ENCODE peak calls at places on chromosomes 5 and 9, in nine cellular contexts. One of them, this sample, is unnamed.

GRCh38 chr9:82553654-82554366 is 509.1 kb downstream of the RASEF start:
- DNase-seq in cardiac fibroblast: no peak
- DNase-seq in CD8-positive, alpha-beta memory T cell: no peak
- DNase-seq in midbrain: no peak
- DNase-seq in non-pigmented ciliary epithelial cell: no peak
- DNase-seq in left lung: no peak
- DNase-seq in HCEC 1CT: no peak
- DNase-seq in endothelial cell: no peak
- DNase-seq in putamen: no peak
- DNase-seq in this sample: no peak

GRCh38 chr5:109939109-109939682 is 249.5 kb downstream of the MAN2A1 start:
- DNase-seq in cardiac fibroblast: peak
- DNase-seq in CD8-positive, alpha-beta memory T cell: no peak
- DNase-seq in midbrain: no peak
- DNase-seq in non-pigmented ciliary epithelial cell: peak
- DNase-seq in left lung: no peak
- DNase-seq in HCEC 1CT: peak
- DNase-seq in endothelial cell: no peak
- DNase-seq in putamen: no peak
- DNase-seq in this sample: no peak

GRCh38 chr5:177553671-177554429 is 513 bp downstream of the FAM193B start:
- DNase-seq in cardiac fibroblast: peak
- DNase-seq in CD8-positive, alpha-beta memory T cell: no peak
- DNase-seq in midbrain: no peak
- DNase-seq in non-pigmented ciliary epithelial cell: no peak
- DNase-seq in left lung: peak
- DNase-seq in HCEC 1CT: peak
- DNase-seq in endothelial cell: peak
- DNase-seq in putamen: no peak
- DNase-seq in this sample: peak

GRCh38 chr5:77168884-77169254 is 41.6 kb upstream of the PDE8B start:
- DNase-seq in cardiac fibroblast: peak
- DNase-seq in CD8-positive, alpha-beta memory T cell: no peak
- DNase-seq in midbrain: no peak
- DNase-seq in non-pigmented ciliary epithelial cell: no peak
- DNase-seq in left lung: no peak
- DNase-seq in HCEC 1CT: no peak
- DNase-seq in endothelial cell: no peak
- DNase-seq in putamen: no peak
- DNase-seq in this sample: peak

GRCh38 chr5:28403846-28404245 is 1365.5 kb upstream of the CDH9 start:
- DNase-seq in cardiac fibroblast: no peak
- DNase-seq in CD8-positive, alpha-beta memory T cell: no peak
- DNase-seq in midbrain: no peak
- DNase-seq in non-pigmented ciliary epithelial cell: peak
- DNase-seq in left lung: no peak
- DNase-seq in HCEC 1CT: no peak
- DNase-seq in endothelial cell: no peak
- DNase-seq in putamen: no peak
- DNase-seq in this sample: no peak

GRCh38 chr5:56251918-56252553 is 18.9 kb upstream of the ANKRD55 start:
- DNase-seq in cardiac fibroblast: peak
- DNase-seq in CD8-positive, alpha-beta memory T cell: no peak
- DNase-seq in midbrain: no peak
- DNase-seq in non-pigmented ciliary epithelial cell: no peak
- DNase-seq in left lung: no peak
- DNase-seq in HCEC 1CT: no peak
- DNase-seq in endothelial cell: no peak
- DNase-seq in putamen: no peak
- DNase-seq in this sample: no peak

GRCh38 chr5:133892306-133892705 is 76.1 kb downstream of the C5orf15 start:
- DNase-seq in cardiac fibroblast: no peak
- DNase-seq in CD8-positive, alpha-beta memory T cell: no peak
- DNase-seq in midbrain: no peak
- DNase-seq in non-pigmented ciliary epithelial cell: no peak
- DNase-seq in left lung: no peak
- DNase-seq in HCEC 1CT: no peak
- DNase-seq in endothelial cell: no peak
- DNase-seq in putamen: no peak
- DNase-seq in this sample: no peak

GRCh38 chr5:155529366-155529765 is 515.8 kb downstream of the KIF4B start:
- DNase-seq in cardiac fibroblast: no peak
- DNase-seq in CD8-positive, alpha-beta memory T cell: no peak
- DNase-seq in midbrain: no peak
- DNase-seq in non-pigmented ciliary epithelial cell: no peak
- DNase-seq in left lung: no peak
- DNase-seq in HCEC 1CT: no peak
- DNase-seq in endothelial cell: no peak
- DNase-seq in putamen: no peak
- DNase-seq in this sample: no peak

GRCh38 chr9:93089481-93089991 is 6.5 kb upstream of the CARD19 start:
- DNase-seq in cardiac fibroblast: no peak
- DNase-seq in CD8-positive, alpha-beta memory T cell: no peak
- DNase-seq in midbrain: no peak
- DNase-seq in non-pigmented ciliary epithelial cell: no peak
- DNase-seq in left lung: no peak
- DNase-seq in HCEC 1CT: no peak
- DNase-seq in endothelial cell: no peak
- DNase-seq in putamen: no peak
- DNase-seq in this sample: no peak

GRCh38 chr5:7464182-7464581 is 68.2 kb downstream of the ADCY2 start:
- DNase-seq in cardiac fibroblast: no peak
- DNase-seq in CD8-positive, alpha-beta memory T cell: no peak
- DNase-seq in midbrain: no peak
- DNase-seq in non-pigmented ciliary epithelial cell: no peak
- DNase-seq in left lung: no peak
- DNase-seq in HCEC 1CT: no peak
- DNase-seq in endothelial cell: peak
- DNase-seq in putamen: no peak
- DNase-seq in this sample: no peak

GRCh38 chr5:61604076-61604475 is 272.0 kb downstream of the ZSWIM6 start:
- DNase-seq in cardiac fibroblast: no peak
- DNase-seq in CD8-positive, alpha-beta memory T cell: no peak
- DNase-seq in midbrain: no peak
- DNase-seq in non-pigmented ciliary epithelial cell: no peak
- DNase-seq in left lung: no peak
- DNase-seq in HCEC 1CT: no peak
- DNase-seq in endothelial cell: no peak
- DNase-seq in putamen: no peak
- DNase-seq in this sample: no peak

GRCh38 chr9:74245871-74246552 is 251.1 kb upstream of the RORB start:
- DNase-seq in cardiac fibroblast: no peak
- DNase-seq in CD8-positive, alpha-beta memory T cell: peak
- DNase-seq in midbrain: no peak
- DNase-seq in non-pigmented ciliary epithelial cell: no peak
- DNase-seq in left lung: no peak
- DNase-seq in HCEC 1CT: no peak
- DNase-seq in endothelial cell: no peak
- DNase-seq in putamen: no peak
- DNase-seq in this sample: no peak

GRCh38 chr9:108550111-108550510 is 305.7 kb downstream of the ACTL7B start:
- DNase-seq in cardiac fibroblast: peak
- DNase-seq in CD8-positive, alpha-beta memory T cell: no peak
- DNase-seq in midbrain: no peak
- DNase-seq in non-pigmented ciliary epithelial cell: no peak
- DNase-seq in left lung: no peak
- DNase-seq in HCEC 1CT: no peak
- DNase-seq in endothelial cell: no peak
- DNase-seq in putamen: no peak
- DNase-seq in this sample: no peak

GRCh38 chr5:93328833-93329232 is 252.2 kb downstream of the NR2F1-AS1 start:
- DNase-seq in cardiac fibroblast: no peak
- DNase-seq in CD8-positive, alpha-beta memory T cell: no peak
- DNase-seq in midbrain: no peak
- DNase-seq in non-pigmented ciliary epithelial cell: no peak
- DNase-seq in left lung: no peak
- DNase-seq in HCEC 1CT: no peak
- DNase-seq in endothelial cell: no peak
- DNase-seq in putamen: no peak
- DNase-seq in this sample: no peak

GRCh38 chr5:147140558-147140957 is 94.3 kb upstream of the STK32A start:
- DNase-seq in cardiac fibroblast: no peak
- DNase-seq in CD8-positive, alpha-beta memory T cell: no peak
- DNase-seq in midbrain: no peak
- DNase-seq in non-pigmented ciliary epithelial cell: no peak
- DNase-seq in left lung: no peak
- DNase-seq in HCEC 1CT: no peak
- DNase-seq in endothelial cell: no peak
- DNase-seq in putamen: no peak
- DNase-seq in this sample: no peak

This sample was measured in RPMI8226.